ENCODE peak calls at places on chromosomes 5 and 9, in four cellular contexts. One of them, this sample, is unnamed.

GRCh38 chr5:106521701-106522100 is 1149.0 kb downstream of the EFNA5 start:
- DNase-seq in fibroblast of lung: peak
- DNase-seq in fibroblast of mammary gland: peak
- DNase-seq in BJ: no peak
- DNase-seq in this sample: peak

GRCh38 chr5:72209515-72210115 is 102.3 kb downstream of the MAP1B start:
- DNase-seq in fibroblast of lung: peak
- DNase-seq in fibroblast of mammary gland: no peak
- DNase-seq in BJ: no peak
- DNase-seq in this sample: peak

GRCh38 chr5:10289353-10289752 is 18.3 kb downstream of the CMBL start:
- DNase-seq in fibroblast of lung: no peak
- DNase-seq in fibroblast of mammary gland: peak
- DNase-seq in BJ: no peak
- DNase-seq in this sample: peak

GRCh38 chr5:175257847-175258194 is 186.2 kb downstream of the DRD1 start:
- DNase-seq in fibroblast of lung: no peak
- DNase-seq in fibroblast of mammary gland: no peak
- DNase-seq in BJ: no peak
- DNase-seq in this sample: no peak

GRCh38 chr9:116767219-116767618 is 80.1 kb downstream of the TRIM32 start:
- DNase-seq in fibroblast of lung: no peak
- DNase-seq in fibroblast of mammary gland: no peak
- DNase-seq in BJ: no peak
- DNase-seq in this sample: no peak

GRCh38 chr5:54404568-54404967 is 50.9 kb upstream of the HSPB3 start:
- DNase-seq in fibroblast of lung: peak
- DNase-seq in fibroblast of mammary gland: no peak
- DNase-seq in BJ: no peak
- DNase-seq in this sample: peak

GRCh38 chr9:21677834-21678233 is 124.6 kb upstream of the MTAP start:
- DNase-seq in fibroblast of lung: peak
- DNase-seq in fibroblast of mammary gland: peak
- DNase-seq in BJ: peak
- DNase-seq in this sample: peak

GRCh38 chr5:106269252-106269843 is 1401.4 kb downstream of the EFNA5 start:
- DNase-seq in fibroblast of lung: peak
- DNase-seq in fibroblast of mammary gland: peak
- DNase-seq in BJ: no peak
- DNase-seq in this sample: peak

GRCh38 chr9:5195450-5195849 is 10.0 kb upstream of the INSL6 start:
- DNase-seq in fibroblast of lung: no peak
- DNase-seq in fibroblast of mammary gland: no peak
- DNase-seq in BJ: no peak
- DNase-seq in this sample: no peak

GRCh38 chr9:20199111-20199510 is 410.3 kb upstream of the SLC24A2 start:
- DNase-seq in fibroblast of lung: no peak
- DNase-seq in fibroblast of mammary gland: no peak
- DNase-seq in BJ: no peak
- DNase-seq in this sample: no peak

DNA sequence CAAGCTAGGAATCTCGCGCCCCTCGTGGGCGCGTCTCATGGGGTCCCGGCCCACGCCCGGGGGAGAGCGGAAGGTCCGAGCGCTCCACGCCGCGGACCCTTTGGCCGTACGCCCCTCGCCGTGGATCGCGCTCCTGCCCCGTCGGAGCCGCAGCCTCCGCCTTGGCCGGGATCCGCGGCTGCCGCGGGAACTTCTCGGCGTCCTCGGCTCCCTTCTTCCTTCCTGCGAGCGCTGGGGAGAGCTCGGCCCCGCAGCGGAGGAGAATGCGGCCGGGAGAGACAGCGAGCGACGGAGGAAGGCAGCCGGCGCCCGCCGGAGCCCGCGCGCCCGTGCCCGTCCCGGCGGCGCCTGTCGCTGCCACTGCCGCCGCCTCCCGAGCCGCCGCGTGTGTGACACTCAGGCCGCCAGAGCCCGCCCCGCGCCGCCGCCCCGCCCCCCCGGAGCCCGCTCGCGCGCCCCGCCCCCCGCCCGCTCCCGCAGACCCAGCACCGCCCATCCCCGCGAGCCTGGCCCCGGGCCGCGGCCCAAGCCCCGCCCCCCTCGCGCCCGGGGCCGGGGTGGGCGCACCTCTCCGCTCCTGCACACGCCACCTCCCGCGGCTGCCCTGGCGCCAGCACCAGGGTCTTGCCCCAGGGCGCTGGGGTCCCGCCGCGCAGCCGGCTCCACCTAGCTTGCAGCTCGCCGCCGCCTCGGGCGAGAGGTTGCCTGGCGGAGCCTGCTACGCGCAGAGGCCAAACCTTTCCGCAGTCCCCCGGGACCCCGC is at the start of gene SHB:
- DNase-seq in fibroblast of lung: peak
- DNase-seq in fibroblast of mammary gland: no peak
- DNase-seq in BJ: no peak
- DNase-seq in this sample: peak
- H3K4me3 ChIP-seq in fibroblast of lung: peak
- H3K4me3 ChIP-seq in fibroblast of mammary gland: peak
- H3K4me3 ChIP-seq in BJ: peak
- H3K4me3 ChIP-seq in this sample: peak

DNA sequence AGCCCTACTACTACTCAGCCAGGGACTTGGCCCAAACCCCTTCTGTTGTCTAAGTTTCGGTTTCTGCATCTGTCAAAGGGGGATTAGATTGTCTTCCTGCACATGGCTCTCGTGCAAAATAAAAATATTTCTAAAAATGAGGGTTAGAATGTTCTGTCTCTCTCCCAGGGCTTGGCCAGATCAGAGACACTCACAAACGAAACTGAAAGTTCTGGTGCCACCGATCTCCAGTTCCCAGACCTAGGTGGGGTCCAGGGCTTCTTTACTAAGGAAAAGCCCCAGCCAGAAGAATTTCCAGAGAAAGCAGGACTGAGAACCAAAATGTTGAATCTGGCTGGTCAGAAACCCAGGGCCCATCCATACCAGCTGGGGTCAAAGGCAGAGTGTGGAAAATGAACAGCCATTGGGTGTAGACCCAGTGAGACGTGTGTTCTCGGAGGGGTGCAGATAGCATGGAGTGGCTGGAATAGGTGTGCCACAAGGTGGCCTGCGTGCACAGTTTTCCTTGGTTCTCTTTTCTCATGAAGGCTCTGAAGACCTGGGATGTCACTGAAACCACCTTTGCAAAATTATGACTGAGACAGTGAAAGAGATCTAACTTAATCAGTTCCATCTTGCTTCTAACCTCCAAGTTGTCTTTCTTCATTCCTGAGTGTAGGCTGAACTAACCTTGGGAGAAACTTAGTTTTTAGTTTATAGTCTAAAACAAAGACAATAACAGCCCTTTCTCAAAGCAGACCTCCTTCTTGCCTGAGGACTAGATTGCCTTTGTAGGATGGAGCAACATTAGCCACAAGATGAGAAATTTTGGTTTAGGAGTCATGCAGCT is 2.2 kb upstream of the SLC23A1 start:
- DNase-seq in fibroblast of lung: no peak
- DNase-seq in fibroblast of mammary gland: no peak
- DNase-seq in BJ: no peak
- DNase-seq in this sample: no peak
- TF ChIP-seq CTCF in fibroblast of lung: no peak
- TF ChIP-seq CTCF in fibroblast of mammary gland: no peak
- TF ChIP-seq CTCF in BJ: no peak
- TF ChIP-seq CTCF in this sample: peak

GRCh38 chr5:41349846-41350245 is 136.5 kb upstream of the C6 start:
- DNase-seq in fibroblast of lung: no peak
- DNase-seq in fibroblast of mammary gland: no peak
- DNase-seq in BJ: no peak
- DNase-seq in this sample: no peak

GRCh38 chr5:41345295-41345694 is 132.0 kb upstream of the C6 start:
- DNase-seq in fibroblast of lung: peak
- DNase-seq in fibroblast of mammary gland: no peak
- DNase-seq in BJ: no peak
- DNase-seq in this sample: no peak

GRCh38 chr5:41346609-41347008 is 133.3 kb upstream of the C6 start:
- DNase-seq in fibroblast of lung: peak
- DNase-seq in fibroblast of mammary gland: peak
- DNase-seq in BJ: no peak
- DNase-seq in this sample: peak

GRCh38 chr5:41347569-41347968 is 134.2 kb upstream of the C6 start:
- DNase-seq in fibroblast of lung: no peak
- DNase-seq in fibroblast of mammary gland: no peak
- DNase-seq in BJ: no peak
- DNase-seq in this sample: no peak
- H3K4me3 ChIP-seq in fibroblast of lung: no peak
- H3K4me3 ChIP-seq in fibroblast of mammary gland: no peak
- H3K4me3 ChIP-seq in BJ: no peak
- H3K4me3 ChIP-seq in this sample: no peak

GRCh38 chr9:73199886-73200285 is 48.2 kb downstream of the ANXA1 start:
- DNase-seq in fibroblast of lung: no peak
- DNase-seq in fibroblast of mammary gland: no peak
- DNase-seq in BJ: no peak
- DNase-seq in this sample: no peak
- TF ChIP-seq CTCF in fibroblast of lung: peak
- TF ChIP-seq CTCF in fibroblast of mammary gland: peak
- TF ChIP-seq CTCF in BJ: no peak
- TF ChIP-seq CTCF in this sample: peak

GRCh38 chr5:115440782-115441451 is 103.7 kb downstream of the FEM1C start:
- DNase-seq in fibroblast of lung: no peak
- DNase-seq in fibroblast of mammary gland: no peak
- DNase-seq in BJ: no peak
- DNase-seq in this sample: no peak
- H3K4me3 ChIP-seq in fibroblast of lung: no peak
- H3K4me3 ChIP-seq in fibroblast of mammary gland: no peak
- H3K4me3 ChIP-seq in BJ: no peak
- H3K4me3 ChIP-seq in this sample: no peak

GRCh38 chr9:113853333-113853732 is 22.8 kb upstream of the ZNF618 start:
- DNase-seq in fibroblast of lung: no peak
- DNase-seq in fibroblast of mammary gland: peak
- DNase-seq in BJ: no peak
- DNase-seq in this sample: peak
- TF ChIP-seq CTCF in fibroblast of lung: peak
- TF ChIP-seq CTCF in fibroblast of mammary gland: peak
- TF ChIP-seq CTCF in BJ: peak
- TF ChIP-seq CTCF in this sample: peak

GRCh38 chr5:78908173-78908901 is 76.8 kb downstream of the ARSB start:
- DNase-seq in fibroblast of lung: peak
- DNase-seq in fibroblast of mammary gland: peak
- DNase-seq in BJ: peak
- DNase-seq in this sample: peak
- H3K4me3 ChIP-seq in fibroblast of lung: no peak
- H3K4me3 ChIP-seq in fibroblast of mammary gland: peak
- H3K4me3 ChIP-seq in BJ: peak
- H3K4me3 ChIP-seq in this sample: peak

GRCh38 chr5:41004931-41005330 is 66.2 kb downstream of the MROH2B start:
- DNase-seq in fibroblast of lung: no peak
- DNase-seq in fibroblast of mammary gland: no peak
- DNase-seq in BJ: no peak
- DNase-seq in this sample: no peak
- TF ChIP-seq CTCF in fibroblast of lung: no peak
- TF ChIP-seq CTCF in fibroblast of mammary gland: no peak
- TF ChIP-seq CTCF in BJ: no peak
- TF ChIP-seq CTCF in this sample: no peak

DNA sequence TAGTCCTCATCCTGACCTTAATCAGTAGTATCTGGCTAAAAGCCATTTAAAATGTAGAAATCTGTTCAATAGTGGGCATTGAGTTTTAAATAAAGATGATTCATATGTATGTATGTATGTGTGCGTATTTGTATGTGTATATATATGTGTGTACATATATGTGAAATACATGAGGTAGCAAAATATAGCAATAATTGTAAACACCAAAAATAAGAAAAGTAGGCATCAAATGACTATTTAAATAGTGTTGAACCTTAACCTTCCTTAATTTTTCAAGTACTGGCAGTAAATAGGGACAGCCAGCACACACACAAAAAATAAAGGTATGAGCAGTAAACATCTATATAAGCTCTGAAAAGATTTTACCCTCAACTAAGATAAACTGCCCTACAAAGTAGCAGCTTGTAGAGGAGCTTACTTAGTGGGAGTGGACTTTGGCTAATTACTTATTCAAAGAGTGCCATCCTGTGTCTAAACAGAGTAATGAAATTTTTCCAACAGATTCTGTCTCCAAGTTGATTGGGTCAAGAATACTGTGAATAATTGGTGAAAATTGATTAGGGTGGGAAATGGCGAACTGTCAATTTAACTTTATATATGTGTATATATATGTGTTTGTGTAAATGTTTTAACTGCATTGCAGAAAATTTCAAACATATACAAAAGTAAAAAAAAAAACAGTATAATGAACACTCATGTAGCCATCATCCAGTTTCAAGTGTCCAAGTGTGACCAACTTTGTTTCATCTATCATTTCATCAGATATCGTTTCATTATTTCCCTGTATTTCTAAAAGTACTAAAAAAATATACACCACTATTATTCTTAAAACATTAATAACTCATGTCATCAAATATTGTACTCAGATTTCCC is 2.0 kb upstream of the ADAMTS6 start:
- DNase-seq in fibroblast of lung: peak
- DNase-seq in fibroblast of mammary gland: peak
- DNase-seq in BJ: no peak
- DNase-seq in this sample: peak
- H3K4me3 ChIP-seq in fibroblast of lung: peak
- H3K4me3 ChIP-seq in fibroblast of mammary gland: peak
- H3K4me3 ChIP-seq in BJ: peak
- H3K4me3 ChIP-seq in this sample: peak

This sample was measured in AG10803.